ENCODE peak calls at places on chromosomes 13 and 19, in four cellular contexts. X is H7, O is NCI-H345, A is globus pallidus. T is an unnamed sample.

GRCh38 chr19:45607071-45608029 is 5.3 kb upstream of the GPR4 start:
- DNase-seq in O (peak), A (peak), X (peak), T (peak)

GRCh38 chr19:827710-828321 is at the start of gene AZU1:
- DNase-seq in O (no peak), A (no peak), X (no peak), T (no peak)

GRCh38 chr19:2041686-2042484 is 9.2 kb downstream of the MKNK2 start:
- DNase-seq in O (peak), A (peak), X (peak), T (peak)

GRCh38 chr19:40445945-40446784 is 2.0 kb upstream of the SERTAD3 start:
- DNase-seq in A (no peak), X (peak), O (no peak), T (no peak)

GRCh38 chr19:7618771-7619510 is 10.4 kb downstream of the XAB2 start:
- DNase-seq in X (no peak), O (no peak), A (no peak), T (peak)

GRCh38 chr19:1856698-1857603 is 6.4 kb downstream of the KLF16 start:
- DNase-seq in X (peak), O (no peak), A (no peak), T (no peak)

GRCh38 chr19:43589277-43589676 is 6.7 kb downstream of the IRGQ start:
- DNase-seq in X (no peak), O (no peak), A (no peak), T (no peak)

GRCh38 chr13:82439159-82439904 is 1442.9 kb downstream of the SLITRK1 start:
- DNase-seq in A (no peak), O (no peak), X (no peak), T (no peak)

GRCh38 chr19:719081-719512 is 10.4 kb downstream of the PALM start:
- DNase-seq in O (no peak), A (peak), X (peak), T (no peak)

GRCh38 chr13:41231786-41232185 is 31.6 kb downstream of the MTRF1 start:
- DNase-seq in A (no peak), O (peak), X (no peak), T (no peak)

GRCh38 chr19:58123354-58123753 is 25.3 kb upstream of the ZSCAN18 start:
- DNase-seq in X (no peak), A (no peak), O (no peak), T (no peak)

GRCh38 chr13:63291701-63292100 is 1876.1 kb upstream of the PCDH20 start:
- DNase-seq in X (no peak), A (no peak), O (no peak), T (no peak)

GRCh38 chr13:113061271-113061625 is 44.3 kb upstream of the F7 start:
- DNase-seq in X (no peak), A (peak), O (no peak), T (no peak)

GRCh38 chr13:37966266-37966665 is 96.7 kb upstream of the TRPC4 start:
- DNase-seq in X (no peak), O (no peak), A (no peak), T (no peak)

GRCh38 chr19:49799798-49800376 is 13.2 kb downstream of the FUZ start:
- DNase-seq in O (no peak), A (no peak), X (peak), T (peak)

GRCh38 chr19:47012620-47013019 is 7.0 kb upstream of the NPAS1 start:
- DNase-seq in X (no peak), A (no peak), O (no peak), T (no peak)

GRCh38 chr13:87893982-87894527 is 222.9 kb downstream of the SLITRK5 start:
- DNase-seq in O (no peak), A (no peak), X (no peak), T (no peak)

GRCh38 chr19:41159861-41160260 is 33.2 kb upstream of the CYP2S1 start:
- DNase-seq in X (no peak), A (no peak), O (no peak), T (no peak)

GRCh38 chr19:56321981-56322558 is 7.4 kb upstream of the ZSCAN5A start:
- DNase-seq in A (no peak), O (no peak), X (no peak), T (no peak)

GRCh38 chr13:113665582-113666323 is 1.3 kb upstream of the GRK1 start:
- DNase-seq in X (no peak), O (no peak), A (no peak), T (no peak)

GRCh38 chr13:75666646-75667351 is 30.7 kb downstream of the LMO7 start:
- DNase-seq in X (no peak), O (no peak), A (no peak), T (no peak)

GRCh38 chr19:55643003-55643732 is at the start of gene ZNF581:
- DNase-seq in O (peak), X (peak), A (peak), T (peak)

GRCh38 chr13:64675256-64675892 is 2554.8 kb downstream of the PCDH9 start:
- DNase-seq in A (no peak), O (no peak), X (no peak), T (no peak)

GRCh38 chr13:54574791-54575190 is 1546.2 kb downstream of the OLFM4 start:
- DNase-seq in O (no peak), X (no peak), A (no peak), T (no peak)

GRCh38 chr19:18789883-18790565 is 1.1 kb downstream of the COMP start:
- DNase-seq in A (no peak), O (no peak), X (peak), T (peak)

GRCh38 chr13:52454459-52454824 is 836 bp upstream of the CKAP2 start:
- DNase-seq in O (peak), A (no peak), X (peak), T (no peak)

GRCh38 chr19:46191972-46192371 is 37.6 kb upstream of the IGFL1 start:
- DNase-seq in X (no peak), O (no peak), A (no peak), T (no peak)

GRCh38 chr19:41886761-41887710 is 4.1 kb downstream of the ARHGEF1 start:
- DNase-seq in X (no peak), O (no peak), A (no peak), T (no peak)

GRCh38 chr19:34512254-34512796 is 30.8 kb downstream of the WTIP start:
- DNase-seq in O (no peak), A (no peak), X (peak), T (no peak)

GRCh38 chr13:87123987-87124784 is 547.0 kb upstream of the SLITRK5 start:
- DNase-seq in X (peak), A (no peak), O (peak), T (peak)

GRCh38 chr19:47790398-47790814 is 11.9 kb downstream of the SELENOW start:
- DNase-seq in X (peak), O (peak), A (no peak), T (peak)

GRCh38 chr13:31427151-31427867 is 227.5 kb downstream of the B3GLCT start:
- DNase-seq in O (no peak), A (no peak), X (no peak), T (no peak)

GRCh38 chr13:100673376-100673830 is 1.2 kb downstream of the TMTC4 start:
- DNase-seq in A (peak), O (no peak), X (peak), T (peak)

GRCh38 chr13:40590112-40590862 is 76.2 kb downstream of the FOXO1 start:
- DNase-seq in X (no peak), O (no peak), A (no peak), T (no peak)

GRCh38 chr13:111905609-111905945 is 161.4 kb upstream of the SOX1 start:
- DNase-seq in O (no peak), A (no peak), X (no peak), T (no peak)

GRCh38 chr19:43518051-43518450 is 8.9 kb downstream of the ETHE1 start:
- DNase-seq in A (no peak), X (no peak), O (no peak), T (no peak)

GRCh38 chr19:13066231-13066630 is 36.4 kb downstream of the LYL1 start:
- DNase-seq in A (no peak), X (no peak), O (no peak), T (no peak)

T was measured in D341Med.